ENCODE peak calls at places on chromosomes 5 and 9, in five cellular contexts. P is heart left ventricle, R is HepG2, D is breast epithelium, H is adrenal gland. I is an unnamed sample.

GRCh38 chr5:57566914-57567313 is 84.3 kb upstream of the ACTBL2 start:
- DNase-seq in P (no peak), D (no peak), H (no peak), R (no peak), I (no peak)

GRCh38 chr5:33852327-33852726 is 39.5 kb downstream of the ADAMTS12 start:
- DNase-seq in R (no peak), P (no peak), H (no peak), D (no peak), I (no peak)

GRCh38 chr9:115157245-115157674 is 39.3 kb upstream of the TNC start:
- DNase-seq in P (no peak), H (no peak), R (no peak), D (no peak), I (no peak)

GRCh38 chr5:146754621-146755020 is 123.9 kb downstream of the PPP2R2B start:
- DNase-seq in P (no peak), H (no peak), R (no peak), D (no peak), I (no peak)

GRCh38 chr5:66616495-66617222 is 20.5 kb downstream of the MAST4 start:
- DNase-seq in P (no peak), D (no peak), R (no peak), H (no peak), I (no peak)

GRCh38 chr9:128607642-128608350 is 48.9 kb downstream of the DYNC2I2 start:
- DNase-seq in D (peak; percentile 95), H (peak; percentile 93), P (peak; percentile 85), R (no peak), I (peak; percentile 95)

GRCh38 chr9:131008563-131008908 is 438 bp upstream of the LAMC3 start:
- DNase-seq in R (no peak), P (no peak), D (no peak), H (no peak), I (no peak)

GRCh38 chr9:81032831-81033230 is 656.5 kb downstream of the TLE1 start:
- DNase-seq in D (no peak), P (no peak), H (no peak), R (no peak), I (no peak)

GRCh38 chr9:14205463-14205862 is 108.5 kb downstream of the NFIB start:
- DNase-seq in R (no peak), D (no peak), P (no peak), H (no peak), I (no peak)

GRCh38 chr5:15645776-15646175 is 145.8 kb downstream of the FBXL7 start:
- DNase-seq in H (no peak), R (no peak), D (no peak), P (no peak), I (no peak)
- H3K36me3 ChIP-seq in H (no peaks in the 10 kb centered on the region), R (no peaks in the 10 kb centered on the region), D (no peaks in the 10 kb centered on the region), P (no peaks in the 10 kb centered on the region), I (no peaks in the 10 kb centered on the region)

DNA sequence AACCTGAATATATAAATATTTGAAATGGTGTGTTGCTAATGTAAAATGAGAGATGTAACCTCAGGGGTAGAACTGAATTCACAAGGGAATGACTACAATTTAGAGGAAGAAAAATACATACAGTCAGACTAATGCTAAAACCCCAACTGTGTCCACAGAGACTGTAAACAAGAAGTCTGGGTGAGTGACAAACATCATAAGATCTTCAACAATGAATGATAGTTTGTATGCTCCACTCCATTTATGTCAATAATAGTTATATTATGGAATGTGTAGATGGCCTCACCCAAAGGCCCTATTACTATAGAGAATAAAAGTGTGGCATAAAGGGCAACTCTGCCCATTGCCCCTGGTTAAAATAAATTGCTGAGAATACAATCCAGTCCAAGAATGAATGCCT is 102.9 kb downstream of the CETN3 start:
- DNase-seq in H (no peak), D (no peak), R (no peak), P (no peak), I (no peak)
- TF ChIP-seq POLR2A in H (no peak), D (no peak), R (no peak), P (no peak), I (no peak)

GRCh38 chr9:36088020-36088419 is 48.5 kb upstream of the GLIPR2 start:
- DNase-seq in H (no peak), D (no peak), R (no peak), P (no peak), I (no peak)

GRCh38 chr9:36078047-36078446 is 41.3 kb downstream of the RECK start:
- DNase-seq in D (no peak), R (no peak), P (no peak), H (no peak), I (no peak)

GRCh38 chr9:36086442-36086841 is 49.7 kb downstream of the RECK start:
- DNase-seq in H (no peak), D (no peak), R (no peak), P (no peak), I (no peak)

GRCh38 chr9:36080519-36080918 is 43.8 kb downstream of the RECK start:
- DNase-seq in H (no peak), R (no peak), P (no peak), D (no peak), I (no peak)

DNA sequence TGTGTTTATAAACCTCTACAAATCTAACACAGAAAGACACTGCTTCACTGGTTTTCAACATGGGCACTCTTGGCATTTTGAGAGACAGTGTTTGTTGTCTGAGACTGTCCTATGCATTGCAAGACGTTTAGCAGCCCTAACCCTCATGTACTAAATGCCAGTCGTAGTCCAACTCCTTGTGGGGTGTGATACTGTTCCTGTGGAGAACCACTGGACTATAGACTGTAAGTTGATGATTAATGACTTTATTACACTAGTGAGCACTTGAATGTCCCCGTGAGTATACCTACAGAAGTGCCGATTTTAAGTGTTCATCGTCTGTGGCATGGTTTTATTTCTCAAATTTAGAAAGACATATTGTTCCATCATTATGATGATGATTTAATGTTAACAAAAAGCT is 46.2 kb downstream of the RECK start:
- DNase-seq in P (no peak), H (no peak), D (no peak), R (no peak), I (no peak)
- H3K36me3 ChIP-seq in P (peaks cover 9% of the 10 kb centered on the region), H (no peaks in the 10 kb centered on the region), D (no peaks in the 10 kb centered on the region), R (no peaks in the 10 kb centered on the region), I (no peaks in the 10 kb centered on the region)

GRCh38 chr9:136847827-136848392 is 1.3 kb upstream of the PHPT1 start:
- DNase-seq in P (peak; percentile 89), D (peak; percentile 59), H (peak; percentile 97), R (peak; percentile 72), I (peak; percentile 94)
- TF ChIP-seq POLR2A in P (peak; percentile 84), D (no peak), H (peak; percentile 89), R (no peak), I (peak; percentile 86)

GRCh38 chr5:134206627-134207160 is 19.2 kb downstream of the PPP2CA start:
- DNase-seq in H (no peak), D (no peak), R (no peak), P (no peak), I (no peak)

DNA sequence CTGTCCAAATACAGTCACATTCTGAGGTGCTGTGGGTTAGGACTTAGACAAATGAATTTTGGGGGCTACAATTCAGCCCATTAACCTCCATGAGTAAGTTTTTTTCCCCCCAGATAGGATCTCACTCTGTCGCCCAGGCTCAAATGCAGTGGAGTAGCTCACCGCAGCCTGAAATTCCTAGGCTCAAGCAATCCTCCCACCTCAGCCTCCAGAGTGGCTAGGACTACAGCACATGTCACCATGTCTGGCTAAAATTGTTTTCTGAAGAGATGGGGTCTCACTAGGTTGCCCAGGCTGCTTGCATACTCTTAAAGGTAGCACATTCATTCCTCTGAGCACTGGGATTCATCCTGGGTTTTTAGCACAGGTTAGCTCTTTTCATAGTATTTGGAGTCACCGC is 22.2 kb downstream of the PPP2CA start:
- DNase-seq in P (no peak), H (no peak), R (no peak), D (no peak), I (no peak)
- H3K36me3 ChIP-seq in P (peaks cover 41% of the 10 kb centered on the region), H (no peaks in the 10 kb centered on the region), R (peaks cover 16% of the 10 kb centered on the region), D (no peaks in the 10 kb centered on the region), I (peaks cover 60% of the 10 kb centered on the region)

I was measured in right lobe of liver.